ENCODE peak calls at places on chromosomes 6 and 20, in seven cellular contexts. E is activated CD4-positive, alpha-beta T cell treated with anti-CD3 and anti-CD28 coated beads, Interleukin-2, amount 10 ng/mL, durations not matched to agents 7 days and 5 days; K is NCI-H1105; R is amniotic stem cell; S is naive thymus-derived CD4-positive, alpha-beta T cell; F is PC-3; Q is erythroblast. V is an unnamed sample.

GRCh38 chr20:3175270-3175669 is 1.9 kb upstream of the LZTS3 start:
- DNase-seq in R (no peak), K (no peak), S (no peak), E (no peak), F (no peak), Q (no peak), V (no peak)

GRCh38 chr6:128336436-128337095 is 183.8 kb downstream of the PTPRK start:
- DNase-seq in S (no peak), F (no peak), Q (no peak), E (no peak), K (no peak), R (no peak), V (no peak)

GRCh38 chr6:42269553-42269952 is 51.9 kb upstream of the MRPS10 start:
- DNase-seq in E (peak), Q (no peak), K (no peak), S (no peak), R (no peak), F (no peak), V (no peak)

GRCh38 chr20:34861386-34862084 is 11.1 kb downstream of the GGT7 start:
- DNase-seq in S (no peak), R (no peak), F (peak), E (no peak), K (peak), Q (no peak), V (peak)

GRCh38 chr6:5175195-5175594 is 85.6 kb downstream of the LYRM4 start:
- DNase-seq in Q (no peak), R (no peak), F (peak), K (no peak), S (no peak), E (peak), V (peak)

GRCh38 chr6:133447924-133448323 is 206.8 kb downstream of the EYA4 start:
- DNase-seq in K (no peak), S (no peak), F (no peak), Q (no peak), E (no peak), R (no peak), V (no peak)

GRCh38 chr6:43953794-43954310 is 173.4 kb downstream of the MRPL14 start:
- DNase-seq in E (no peak), F (no peak), S (no peak), R (no peak), K (no peak), Q (peak), V (no peak)

GRCh38 chr20:8394308-8394945 is 262.4 kb downstream of the PLCB1 start:
- DNase-seq in Q (no peak), R (no peak), S (no peak), E (no peak), K (no peak), F (no peak), V (no peak)

GRCh38 chr20:35773154-35773751 is 1.4 kb downstream of the PHF20 start:
- DNase-seq in S (no peak), K (no peak), F (peak), Q (peak), R (no peak), E (peak), V (peak)

V was measured in K562.